ENCODE peak calls at places on chromosomes 1 and 21, in four cellular contexts. U is stomach, A is AG09309, M is colonic mucosa. J is an unnamed sample.

GRCh38 chr1:65953170-65953569 is 160.5 kb downstream of the PDE4B start:
- DNase-seq in U (no peak), A (no peak), M (no peak), J (no peak)

GRCh38 chr1:55316494-55316893 is 101.3 kb upstream of the USP24 start:
- DNase-seq in U (no peak), A (no peak), M (no peak), J (no peak)

GRCh38 chr1:88773540-88774150 is 89.6 kb downstream of the PKN2 start:
- DNase-seq in U (no peak), A (peak), M (peak), J (no peak)

GRCh38 chr1:65360654-65361053 is 51.3 kb downstream of the DNAJC6 start:
- DNase-seq in U (no peak), A (no peak), M (no peak), J (no peak)

GRCh38 chr1:206470692-206471414 is 577 bp downstream of the IKBKE start:
- DNase-seq in U (peak), A (no peak), M (peak), J (no peak)

GRCh38 chr1:25549273-25550154 is 6.1 kb downstream of the LDLRAP1 start:
- DNase-seq in U (peak), A (no peak), M (peak), J (no peak)

GRCh38 chr1:22139066-22139594 is 3.8 kb downstream of the WNT4 start:
- DNase-seq in U (no peak), A (no peak), M (no peak), J (no peak)

GRCh38 chr1:24018611-24019580 is 38.8 kb upstream of the SRSF10 start:
- DNase-seq in U (peak), A (peak), M (peak), J (peak)

GRCh38 chr1:101170506-101171050 is 66.2 kb upstream of the S1PR1 start:
- DNase-seq in U (no peak), A (no peak), M (no peak), J (no peak)

GRCh38 chr1:6205849-6206845 is at the start of gene RNF207:
- DNase-seq in U (peak), A (no peak), M (peak), J (no peak)

GRCh38 chr21:37936010-37936785 is 19.9 kb upstream of the KCNJ6 start:
- DNase-seq in U (no peak), A (no peak), M (no peak), J (no peak)

GRCh38 chr1:58837886-58838285 is 54.0 kb upstream of the JUN start:
- DNase-seq in U (no peak), A (no peak), M (no peak), J (no peak)

GRCh38 chr1:245370905-245371581 is 216.3 kb downstream of the KIF26B start:
- DNase-seq in U (no peak), A (no peak), M (no peak), J (no peak)

GRCh38 chr1:245599413-245600174 is 444.8 kb downstream of the KIF26B start:
- DNase-seq in U (no peak), A (peak), M (no peak), J (no peak)

GRCh38 chr1:84939151-84939550 is 46.1 kb upstream of the LPAR3 start:
- DNase-seq in U (no peak), A (no peak), M (no peak), J (no peak)

GRCh38 chr1:110337704-110338199 is 1.4 kb upstream of the RBM15 start:
- DNase-seq in U (peak), A (no peak), M (peak), J (no peak)

GRCh38 chr1:59699227-59699847 is 115.4 kb upstream of the HOOK1 start:
- DNase-seq in U (no peak), A (no peak), M (no peak), J (no peak)

GRCh38 chr1:208652300-208653160 is 408.3 kb upstream of the PLXNA2 start:
- DNase-seq in U (peak), A (peak), M (peak), J (no peak)

GRCh38 chr1:202034683-202035462 is 24.5 kb downstream of the ELF3 start:
- DNase-seq in U (peak), A (peak), M (peak), J (no peak)

GRCh38 chr1:223001653-223002634 is 141.1 kb downstream of the TLR5 start:
- DNase-seq in U (no peak), A (no peak), M (no peak), J (no peak)

GRCh38 chr1:174001573-174001972 is 20.6 kb downstream of the RC3H1 start:
- DNase-seq in U (no peak), A (no peak), M (no peak), J (no peak)

GRCh38 chr1:54437783-54438182 is 31.6 kb upstream of the SSBP3 start:
- DNase-seq in U (no peak), A (no peak), M (no peak), J (no peak)

GRCh38 chr1:200363200-200363933 is 46.5 kb downstream of the ZNF281 start:
- DNase-seq in U (no peak), A (no peak), M (no peak), J (no peak)

GRCh38 chr1:192763243-192763642 is 45.6 kb upstream of the RGS2 start:
- DNase-seq in U (no peak), A (no peak), M (no peak), J (no peak)

GRCh38 chr1:17013598-17014320 is 2.0 kb upstream of the ATP13A2 start:
- DNase-seq in U (no peak), A (no peak), M (no peak), J (no peak)

GRCh38 chr1:25786887-25787286 is 13.1 kb upstream of the SELENON start:
- DNase-seq in U (no peak), A (no peak), M (no peak), J (no peak)

GRCh38 chr1:227541796-227542152 is 21.6 kb upstream of the ZNF678 start:
- DNase-seq in U (no peak), A (no peak), M (peak), J (no peak)

GRCh38 chr1:145999321-146000024 is 3.1 kb upstream of the TXNIP start:
- DNase-seq in U (peak), A (no peak), M (no peak), J (no peak)

GRCh38 chr1:184296466-184297243 is 90.2 kb upstream of the C1orf21 start:
- DNase-seq in U (peak), A (peak), M (peak), J (no peak)

GRCh38 chr1:46691997-46692790 is 20.5 kb downstream of the TEX38 start:
- DNase-seq in U (no peak), A (no peak), M (no peak), J (no peak)

GRCh38 chr1:206419783-206420182 is 50.5 kb upstream of the IKBKE start:
- DNase-seq in U (no peak), A (no peak), M (no peak), J (no peak)

DNA sequence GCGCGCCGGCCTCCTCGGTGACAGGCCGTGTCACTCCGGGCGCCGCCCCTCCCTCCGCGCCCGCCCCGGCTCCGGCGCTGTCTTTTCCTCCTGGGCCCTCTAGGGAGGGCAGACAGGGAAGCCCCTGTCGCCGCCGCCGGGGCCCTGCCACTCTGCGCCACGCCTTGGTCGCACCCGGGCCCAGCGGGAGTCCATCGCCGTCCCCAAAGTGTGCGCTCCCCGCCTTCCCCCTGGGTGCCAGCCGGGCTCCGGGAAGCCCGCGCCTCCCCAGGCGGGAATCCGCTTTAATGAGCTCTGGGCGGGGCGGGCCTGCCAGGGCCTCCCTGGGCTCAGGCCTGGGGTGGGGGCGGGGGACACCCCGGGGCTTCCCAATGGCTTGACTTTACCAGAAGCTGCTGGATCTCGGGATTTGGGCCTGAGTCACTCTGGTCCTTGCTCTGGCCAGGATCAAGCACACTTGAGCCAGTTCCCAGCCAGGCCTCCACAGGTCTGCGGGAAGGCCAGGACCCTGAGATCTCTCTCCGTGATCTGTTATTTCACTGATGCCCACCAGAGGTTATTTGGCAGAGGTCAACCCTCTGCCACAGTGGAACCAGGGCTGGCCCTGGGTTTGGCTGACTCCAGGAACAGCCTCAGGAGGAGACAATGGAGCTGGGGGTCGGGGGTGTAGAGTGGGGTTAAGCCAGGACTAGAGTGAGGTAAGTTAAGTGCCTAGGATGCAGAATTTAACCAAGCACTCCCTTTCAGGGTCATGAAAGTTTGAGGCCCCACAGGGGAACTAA is 178.4 kb upstream of the EDN2 start:
- DNase-seq in U (no peak), A (peak), M (peak), J (no peak)
- H3K4me3 ChIP-seq in U (peak), A (peak), M (peak), J (peak)

GRCh38 chr1:53288247-53289049 is 39.4 kb downstream of the LRP8 start:
- DNase-seq in U (no peak), A (no peak), M (no peak), J (no peak)
- H3K4me3 ChIP-seq in U (no peak), A (no peak), M (no peak), J (no peak)

DNA sequence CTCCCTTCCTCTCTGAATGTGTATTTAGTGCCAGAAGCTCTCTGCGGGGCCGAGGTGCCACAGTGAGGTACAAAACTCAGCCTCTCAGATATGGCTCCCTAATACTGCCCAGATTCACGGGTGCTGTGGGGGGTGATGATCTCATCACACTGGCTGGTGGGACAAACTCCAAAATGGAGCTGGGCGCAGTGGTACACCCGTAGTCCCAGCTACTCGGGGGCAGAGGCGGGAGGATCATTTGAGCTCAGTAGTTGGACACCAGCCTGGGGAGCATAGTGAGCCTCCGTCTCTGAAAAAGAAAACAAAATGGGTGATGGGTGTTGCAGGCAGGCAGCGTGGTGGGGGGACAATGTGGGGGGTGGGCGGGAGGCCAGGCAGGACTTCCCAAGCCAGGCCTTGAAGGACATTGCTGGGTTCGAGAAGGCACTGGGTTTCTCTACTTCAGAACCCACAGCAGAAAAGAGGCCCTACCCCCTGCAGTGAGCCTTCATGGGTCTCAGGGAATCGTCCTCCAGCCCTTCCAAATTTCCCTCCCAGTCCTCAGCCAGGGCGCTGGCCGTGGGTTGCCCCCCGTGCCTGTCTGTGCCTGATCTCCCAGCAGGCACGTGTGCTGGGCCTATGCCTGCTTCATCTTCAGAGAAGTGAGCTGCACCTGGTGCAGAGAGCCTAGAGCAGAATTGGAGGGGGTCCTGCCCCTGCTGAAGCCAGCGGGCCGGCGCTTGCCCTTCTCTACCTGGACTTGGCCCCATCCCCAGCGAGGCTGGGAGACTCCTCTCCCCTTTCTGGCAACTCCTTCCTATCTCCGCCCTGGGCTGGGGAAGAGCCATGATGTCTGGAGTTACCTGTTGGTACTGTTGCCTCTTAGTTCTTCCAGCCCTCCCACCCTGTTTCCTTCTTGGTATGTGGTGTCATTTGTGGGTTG is 14.0 kb downstream of the H6PD start:
- DNase-seq in U (no peak), A (no peak), M (no peak), J (no peak)
- H3K4me3 ChIP-seq in U (no peak), A (no peak), M (no peak), J (no peak)

DNA sequence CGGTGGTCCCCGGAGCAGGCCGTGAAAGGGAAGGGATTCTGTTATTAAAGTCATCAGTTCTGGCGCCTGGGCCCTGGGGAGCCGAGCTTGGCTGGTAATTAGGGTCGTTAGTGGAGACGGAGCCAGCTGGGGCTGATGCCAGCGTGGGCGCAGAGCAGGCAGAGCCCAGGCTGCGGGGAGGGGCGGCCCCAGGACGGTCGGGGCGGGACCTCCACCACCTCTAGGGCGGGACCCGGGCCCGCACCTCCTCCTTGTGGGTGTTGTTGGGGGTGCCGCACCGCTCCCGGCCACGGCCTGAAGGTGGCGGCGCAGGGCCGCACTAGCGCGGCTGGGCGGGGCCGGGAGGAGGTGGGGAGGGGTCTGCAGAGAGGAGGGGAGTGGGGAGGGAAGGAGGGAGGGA is 470.6 kb downstream of the PTPRU start:
- DNase-seq in U (no peak), A (no peak), M (no peak), J (no peak)
- H3K4me3 ChIP-seq in U (no peak), A (no peak), M (no peak), J (no peak)